ENCODE peak calls at places on chromosomes 16 and 17, in eight cellular contexts. L is NCI-H1092; Z is WTC11; F is activated T-cell treated with anti-CD3 and anti-CD28 coated beads for 1 hour; J is CD14-positive monocyte; A is activated CD8-positive, alpha-beta memory T cell treated with anti-CD3 and anti-CD28 coated beads for 48 hours; Q is HFFc6; T is EL. K is an unnamed sample.

GRCh38 chr17:43900183-43900857 is 7.0 kb downstream of the MPP2 start:
- DNase-seq in L (peak; percentile 86), Z (peak; percentile 93), F (peak; percentile 72), J (peak; percentile 86), A (peak; percentile 58), Q (peak; percentile 61), T (peak; percentile 87), K (peak; percentile 86)

GRCh38 chr16:29816694-29817441 is 916 bp downstream of the PAGR1 start:
- DNase-seq in L (peak; percentile 24), Z (peak; percentile 62), F (peak; percentile 39), J (no peak), A (no peak), Q (peak; percentile 61), T (peak; percentile 76), K (peak; percentile 85)

GRCh38 chr17:36919407-36919968 is 17.8 kb upstream of the LHX1 start:
- DNase-seq in L (no peak), Z (no peak), F (no peak), J (no peak), A (no peak), Q (no peak), T (no peak), K (no peak)

GRCh38 chr17:67629963-67630320 is 87.8 kb upstream of the NOL11 start:
- DNase-seq in L (no peak), Z (no peak), F (no peak), J (no peak), A (no peak), Q (peak; percentile 55), T (peak; percentile 46), K (peak; percentile 41)

GRCh38 chr17:36641877-36642845 is 40.8 kb downstream of the MRM1 start:
- DNase-seq in L (peak; percentile 7), Z (peak; percentile 46), F (no peak), J (no peak), A (no peak), Q (no peak), T (peak; percentile 8), K (no peak)

GRCh38 chr16:5065813-5066212 is at the start of gene C16orf89:
- DNase-seq in L (no peak), Z (no peak), F (no peak), J (peak; percentile 40), A (no peak), Q (no peak), T (no peak), K (no peak)

GRCh38 chr17:46036491-46036890 is 37.4 kb downstream of the STH start:
- DNase-seq in L (no peak), Z (no peak), F (no peak), J (no peak), A (no peak), Q (no peak), T (no peak), K (no peak)

GRCh38 chr17:73474370-73474988 is 162.7 kb upstream of the CDC42EP4 start:
- DNase-seq in L (peak; percentile 53), Z (no peak), F (peak; percentile 5), J (no peak), A (no peak), Q (no peak), T (peak; percentile 21), K (no peak)

GRCh38 chr16:74107795-74108610 is 188.6 kb upstream of the PSMD7 start:
- DNase-seq in L (no peak), Z (peak; percentile 80), F (no peak), J (no peak), A (no peak), Q (no peak), T (peak; percentile 47), K (peak; percentile 80)

GRCh38 chr17:67503184-67503583 is 126.1 kb downstream of the PITPNC1 start:
- DNase-seq in L (no peak), Z (no peak), F (no peak), J (no peak), A (no peak), Q (peak; percentile 30), T (peak; percentile 10), K (no peak)

GRCh38 chr17:34616148-34616547 is 36.8 kb downstream of the TMEM132E start:
- DNase-seq in L (peak; percentile 70), Z (peak; percentile 30), F (no peak), J (no peak), A (no peak), Q (no peak), T (no peak), K (no peak)

GRCh38 chr16:49000594-49000993 is 281.0 kb downstream of the CBLN1 start:
- DNase-seq in L (no peak), Z (peak; percentile 48), F (no peak), J (no peak), A (no peak), Q (no peak), T (no peak), K (peak; percentile 26)

GRCh38 chr16:28495795-28496749 is 1.6 kb downstream of the APOBR start:
- DNase-seq in L (no peak), Z (no peak), F (no peak), J (no peak), A (no peak), Q (no peak), T (no peak), K (no peak)

GRCh38 chr16:89431158-89431584 is 59.2 kb downstream of the ANKRD11 start:
- DNase-seq in L (no peak), Z (no peak), F (no peak), J (no peak), A (no peak), Q (peak; percentile 86), T (peak; percentile 39), K (no peak)

GRCh38 chr17:28978565-28978964 is 27.2 kb upstream of the PHF12 start:
- DNase-seq in L (no peak), Z (no peak), F (no peak), J (no peak), A (no peak), Q (no peak), T (no peak), K (no peak)

GRCh38 chr16:24677388-24677787 is 52.1 kb upstream of the TNRC6A start:
- DNase-seq in L (no peak), Z (no peak), F (no peak), J (no peak), A (no peak), Q (no peak), T (no peak), K (no peak)

GRCh38 chr17:13597723-13598347 is 3.9 kb downstream of the HS3ST3A1 start:
- DNase-seq in L (no peak), Z (peak; percentile 19), F (no peak), J (no peak), A (no peak), Q (peak; percentile 54), T (peak; percentile 65), K (peak; percentile 18)

GRCh38 chr17:81902653-81903414 is 796 bp downstream of the NPB start:
- DNase-seq in L (no peak), Z (peak; percentile 54), F (no peak), J (no peak), A (no peak), Q (no peak), T (no peak), K (peak; percentile 25)

GRCh38 chr16:23020084-23020483 is 129.2 kb downstream of the USP31 start:
- DNase-seq in L (no peak), Z (no peak), F (no peak), J (no peak), A (no peak), Q (no peak), T (no peak), K (no peak)

GRCh38 chr16:58409316-58409973 is 17.2 kb downstream of the GINS3 start:
- DNase-seq in L (no peak), Z (no peak), F (no peak), J (no peak), A (no peak), Q (peak; percentile 28), T (no peak), K (peak; percentile 79)

GRCh38 chr16:15777533-15778203 is 79.2 kb downstream of the MYH11 start:
- DNase-seq in L (peak; percentile 29), Z (peak; percentile 58), F (no peak), J (no peak), A (no peak), Q (peak; percentile 27), T (peak; percentile 40), K (peak; percentile 70)